ENCODE peak calls at places on chromosomes 1 and 21, in nine cellular contexts. One of them, this sample, is unnamed.
A peak's percentile ranks its signal among the peaks of the same experiment; 100 is the strongest.

GRCh38 chr1:93588955-93589354 is 92.7 kb downstream of the BCAR3 start:
- DNase-seq in neural progenitor cell: no peak
- DNase-seq in colonic mucosa: no peak
- DNase-seq in fibroblast of lung: no peak
- DNase-seq in uterus: no peak
- DNase-seq in body of pancreas: no peak
- DNase-seq in endodermal cell: no peak
- DNase-seq in brain microvascular endothelial cell: no peak
- DNase-seq in Peyer's patch: peak; percentile 42
- DNase-seq in this sample: no peak

GRCh38 chr1:15843826-15844572 is 3.5 kb upstream of the SPEN start:
- DNase-seq in neural progenitor cell: peak; percentile 93
- DNase-seq in Peyer's patch: no peak
- DNase-seq in body of pancreas: no peak
- DNase-seq in endodermal cell: no peak
- DNase-seq in fibroblast of lung: peak; percentile 67
- DNase-seq in uterus: no peak
- DNase-seq in brain microvascular endothelial cell: no peak
- DNase-seq in colonic mucosa: no peak
- DNase-seq in this sample: no peak

GRCh38 chr1:154463512-154463990 is 38.5 kb upstream of the TDRD10 start:
- DNase-seq in body of pancreas: no peak
- DNase-seq in endodermal cell: no peak
- DNase-seq in colonic mucosa: peak; percentile 34
- DNase-seq in uterus: no peak
- DNase-seq in fibroblast of lung: no peak
- DNase-seq in Peyer's patch: peak; percentile 64
- DNase-seq in neural progenitor cell: no peak
- DNase-seq in brain microvascular endothelial cell: peak; percentile 10
- DNase-seq in this sample: no peak

GRCh38 chr1:85224734-85225623 is 24.2 kb upstream of the SYDE2 start:
- DNase-seq in endodermal cell: peak; percentile 89
- DNase-seq in neural progenitor cell: peak; percentile 60
- DNase-seq in colonic mucosa: peak; percentile 78
- DNase-seq in uterus: no peak
- DNase-seq in fibroblast of lung: no peak
- DNase-seq in brain microvascular endothelial cell: no peak
- DNase-seq in body of pancreas: peak; percentile 83
- DNase-seq in Peyer's patch: peak; percentile 59
- DNase-seq in this sample: no peak

GRCh38 chr1:169809370-169810095 is 14.8 kb upstream of the METTL18 start:
- DNase-seq in endodermal cell: no peak
- DNase-seq in colonic mucosa: no peak
- DNase-seq in uterus: no peak
- DNase-seq in brain microvascular endothelial cell: peak; percentile 18
- DNase-seq in Peyer's patch: no peak
- DNase-seq in body of pancreas: peak; percentile 20
- DNase-seq in fibroblast of lung: peak; percentile 25
- DNase-seq in neural progenitor cell: peak; percentile 48
- DNase-seq in this sample: no peak

GRCh38 chr1:109793486-109794318 is 30.0 kb upstream of the EPS8L3 start:
- DNase-seq in neural progenitor cell: no peak
- DNase-seq in body of pancreas: no peak
- DNase-seq in colonic mucosa: peak; percentile 80
- DNase-seq in brain microvascular endothelial cell: peak; percentile 67
- DNase-seq in fibroblast of lung: peak; percentile 96
- DNase-seq in uterus: peak; percentile 61
- DNase-seq in endodermal cell: peak; percentile 83
- DNase-seq in Peyer's patch: peak; percentile 85
- DNase-seq in this sample: peak; percentile 49

GRCh38 chr1:222372221-222372620 is 175.7 kb downstream of the HHIPL2 start:
- DNase-seq in uterus: no peak
- DNase-seq in Peyer's patch: no peak
- DNase-seq in fibroblast of lung: peak; percentile 71
- DNase-seq in colonic mucosa: no peak
- DNase-seq in body of pancreas: no peak
- DNase-seq in neural progenitor cell: no peak
- DNase-seq in endodermal cell: no peak
- DNase-seq in brain microvascular endothelial cell: no peak
- DNase-seq in this sample: no peak

GRCh38 chr1:181179980-181180964 is 91.8 kb downstream of the IER5 start:
- DNase-seq in fibroblast of lung: peak; percentile 72
- DNase-seq in Peyer's patch: no peak
- DNase-seq in body of pancreas: no peak
- DNase-seq in colonic mucosa: no peak
- DNase-seq in endodermal cell: peak; percentile 82
- DNase-seq in brain microvascular endothelial cell: peak; percentile 57
- DNase-seq in neural progenitor cell: peak; percentile 78
- DNase-seq in uterus: peak; percentile 75
- DNase-seq in this sample: no peak

GRCh38 chr21:15552914-15553491 is 176.8 kb upstream of the USP25 start:
- DNase-seq in fibroblast of lung: peak; percentile 1
- DNase-seq in endodermal cell: no peak
- DNase-seq in Peyer's patch: no peak
- DNase-seq in brain microvascular endothelial cell: no peak
- DNase-seq in colonic mucosa: no peak
- DNase-seq in neural progenitor cell: no peak
- DNase-seq in uterus: no peak
- DNase-seq in body of pancreas: no peak
- DNase-seq in this sample: no peak

GRCh38 chr1:19139711-19140110 is 70.4 kb downstream of the UBR4 start:
- DNase-seq in Peyer's patch: no peak
- DNase-seq in endodermal cell: peak; percentile 84
- DNase-seq in fibroblast of lung: no peak
- DNase-seq in neural progenitor cell: no peak
- DNase-seq in uterus: no peak
- DNase-seq in brain microvascular endothelial cell: no peak
- DNase-seq in body of pancreas: no peak
- DNase-seq in colonic mucosa: no peak
- DNase-seq in this sample: no peak

GRCh38 chr1:166164995-166165660 is 1.7 kb downstream of the FAM78B start:
- DNase-seq in endodermal cell: peak; percentile 92
- DNase-seq in uterus: peak; percentile 47
- DNase-seq in Peyer's patch: peak; percentile 52
- DNase-seq in brain microvascular endothelial cell: peak; percentile 22
- DNase-seq in neural progenitor cell: peak; percentile 89
- DNase-seq in body of pancreas: peak; percentile 53
- DNase-seq in colonic mucosa: peak; percentile 34
- DNase-seq in fibroblast of lung: peak; percentile 79
- DNase-seq in this sample: no peak

GRCh38 chr1:36008546-36009197 is 75.2 kb upstream of the TEKT2 start:
- DNase-seq in body of pancreas: no peak
- DNase-seq in colonic mucosa: no peak
- DNase-seq in uterus: no peak
- DNase-seq in brain microvascular endothelial cell: peak; percentile 82
- DNase-seq in Peyer's patch: no peak
- DNase-seq in endodermal cell: no peak
- DNase-seq in fibroblast of lung: peak; percentile 94
- DNase-seq in neural progenitor cell: no peak
- DNase-seq in this sample: peak; percentile 65

GRCh38 chr21:45126085-45126687 is 51.8 kb downstream of the ADARB1 start:
- DNase-seq in Peyer's patch: no peak
- DNase-seq in body of pancreas: no peak
- DNase-seq in colonic mucosa: no peak
- DNase-seq in neural progenitor cell: no peak
- DNase-seq in fibroblast of lung: no peak
- DNase-seq in brain microvascular endothelial cell: no peak
- DNase-seq in uterus: no peak
- DNase-seq in endodermal cell: no peak
- DNase-seq in this sample: no peak

GRCh38 chr1:59151860-59152259 is 145.0 kb upstream of the FGGY start:
- DNase-seq in Peyer's patch: no peak
- DNase-seq in endodermal cell: no peak
- DNase-seq in body of pancreas: no peak
- DNase-seq in fibroblast of lung: no peak
- DNase-seq in uterus: no peak
- DNase-seq in colonic mucosa: no peak
- DNase-seq in brain microvascular endothelial cell: no peak
- DNase-seq in neural progenitor cell: no peak
- DNase-seq in this sample: no peak

GRCh38 chr1:43495204-43495603 is 35.5 kb upstream of the PTPRF start:
- DNase-seq in fibroblast of lung: no peak
- DNase-seq in uterus: no peak
- DNase-seq in neural progenitor cell: no peak
- DNase-seq in endodermal cell: peak; percentile 58
- DNase-seq in body of pancreas: no peak
- DNase-seq in colonic mucosa: no peak
- DNase-seq in brain microvascular endothelial cell: no peak
- DNase-seq in Peyer's patch: no peak
- DNase-seq in this sample: no peak

GRCh38 chr1:53439337-53440207 is 19.6 kb upstream of the DMRTB1 start:
- DNase-seq in colonic mucosa: no peak
- DNase-seq in neural progenitor cell: no peak
- DNase-seq in fibroblast of lung: no peak
- DNase-seq in uterus: no peak
- DNase-seq in brain microvascular endothelial cell: no peak
- DNase-seq in body of pancreas: no peak
- DNase-seq in Peyer's patch: no peak
- DNase-seq in endodermal cell: no peak
- DNase-seq in this sample: no peak
- H3K36me3 ChIP-seq in colonic mucosa: no peaks in the 10 kb centered on the region
- H3K36me3 ChIP-seq in neural progenitor cell: no peaks in the 10 kb centered on the region
- H3K36me3 ChIP-seq in fibroblast of lung: no peaks in the 10 kb centered on the region
- H3K36me3 ChIP-seq in uterus: no peaks in the 10 kb centered on the region
- H3K36me3 ChIP-seq in brain microvascular endothelial cell: no peaks in the 10 kb centered on the region
- H3K36me3 ChIP-seq in body of pancreas: no peaks in the 10 kb centered on the region
- H3K36me3 ChIP-seq in Peyer's patch: no peaks in the 10 kb centered on the region
- H3K36me3 ChIP-seq in endodermal cell: no peaks in the 10 kb centered on the region
- H3K36me3 ChIP-seq in this sample: no peaks in the 10 kb centered on the region

DNA sequence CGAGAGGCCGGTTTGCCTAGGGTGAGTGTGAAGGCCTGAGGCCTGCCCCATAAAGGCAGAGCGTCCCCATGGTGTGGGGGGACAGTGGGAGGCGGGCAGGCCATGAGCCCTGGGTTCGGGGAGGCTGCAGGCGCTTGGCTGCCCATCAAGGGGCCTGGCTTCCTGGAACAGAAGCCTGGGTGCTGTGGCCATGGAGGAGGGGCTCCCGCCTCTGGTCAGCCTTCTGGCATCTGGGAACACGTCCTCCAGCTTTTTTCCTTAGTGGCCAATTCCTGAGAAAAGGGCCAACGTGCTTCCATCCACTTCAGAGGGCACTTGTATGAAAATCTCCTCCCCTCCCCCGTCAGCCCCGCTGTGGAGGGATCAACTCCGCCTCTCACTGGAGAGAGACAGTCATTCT is 58.7 kb downstream of the PRDM16 start:
- DNase-seq in uterus: no peak
- DNase-seq in endodermal cell: no peak
- DNase-seq in colonic mucosa: no peak
- DNase-seq in Peyer's patch: no peak
- DNase-seq in body of pancreas: no peak
- DNase-seq in neural progenitor cell: no peak
- DNase-seq in fibroblast of lung: no peak
- DNase-seq in brain microvascular endothelial cell: no peak
- DNase-seq in this sample: no peak
- H3K27ac ChIP-seq in uterus: no peak overlapping the region
- H3K27ac ChIP-seq in endodermal cell: no peak overlapping the region
- H3K27ac ChIP-seq in colonic mucosa: no peak overlapping the region
- H3K27ac ChIP-seq in Peyer's patch: no peak overlapping the region
- H3K27ac ChIP-seq in body of pancreas: peak overlapping the region; percentile 34
- H3K27ac ChIP-seq in neural progenitor cell: no peak overlapping the region
- H3K27ac ChIP-seq in fibroblast of lung: no peak overlapping the region
- H3K27ac ChIP-seq in brain microvascular endothelial cell: no peak overlapping the region
- H3K27ac ChIP-seq in this sample: no peak overlapping the region

DNA sequence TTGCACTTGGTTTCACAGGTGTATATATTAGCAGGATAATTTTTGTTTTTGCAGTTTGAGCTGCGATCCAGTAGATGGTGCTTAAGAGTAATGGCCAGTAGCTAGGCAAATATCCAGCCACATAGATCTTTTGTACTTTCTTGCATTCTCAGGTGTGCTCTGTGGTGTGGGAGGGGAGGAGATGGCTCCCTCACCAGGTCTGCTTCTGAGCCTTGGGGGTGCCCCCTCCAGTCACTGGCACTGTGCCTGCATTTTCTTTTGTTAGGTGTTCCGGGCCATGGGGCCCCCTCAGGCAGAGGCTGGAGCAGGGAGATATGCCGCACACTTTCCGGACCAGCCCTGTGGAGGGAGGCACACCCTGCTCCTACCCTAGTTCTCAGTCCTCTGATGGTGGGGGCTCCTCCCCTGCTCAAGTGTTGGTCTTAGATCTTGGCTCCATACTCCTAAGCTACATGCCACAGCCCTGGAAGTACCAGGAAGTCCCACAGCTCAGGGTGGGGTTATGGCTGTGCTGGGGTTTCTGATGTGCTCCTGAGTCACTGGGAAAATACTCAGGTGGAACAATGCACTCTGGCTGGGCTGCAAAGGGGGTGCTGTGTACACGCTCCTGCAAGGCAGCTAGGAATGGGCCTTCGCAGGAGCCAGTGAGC is 197.6 kb upstream of the DMRTA2 start:
- DNase-seq in neural progenitor cell: peak; percentile 11
- DNase-seq in uterus: no peak
- DNase-seq in colonic mucosa: peak; percentile 40
- DNase-seq in brain microvascular endothelial cell: no peak
- DNase-seq in endodermal cell: peak; percentile 75
- DNase-seq in Peyer's patch: peak; percentile 55
- DNase-seq in body of pancreas: no peak
- DNase-seq in fibroblast of lung: peak; percentile 56
- DNase-seq in this sample: peak; percentile 32
- H3K4me3 ChIP-seq in neural progenitor cell: no peak overlapping the region
- H3K4me3 ChIP-seq in uterus: no peak overlapping the region
- H3K4me3 ChIP-seq in colonic mucosa: no peak overlapping the region
- H3K4me3 ChIP-seq in brain microvascular endothelial cell: no peak overlapping the region
- H3K4me3 ChIP-seq in endodermal cell: no peak overlapping the region
- H3K4me3 ChIP-seq in Peyer's patch: no peak overlapping the region
- H3K4me3 ChIP-seq in body of pancreas: no peak overlapping the region
- H3K4me3 ChIP-seq in fibroblast of lung: no peak overlapping the region
- H3K4me3 ChIP-seq in this sample: no peak overlapping the region

GRCh38 chr1:224301391-224301790 is 28.6 kb downstream of the NVL start:
- DNase-seq in fibroblast of lung: no peak
- DNase-seq in Peyer's patch: no peak
- DNase-seq in uterus: no peak
- DNase-seq in colonic mucosa: no peak
- DNase-seq in body of pancreas: no peak
- DNase-seq in neural progenitor cell: no peak
- DNase-seq in brain microvascular endothelial cell: no peak
- DNase-seq in endodermal cell: peak; percentile 9
- DNase-seq in this sample: no peak

GRCh38 chr1:224294775-224295174 is 35.2 kb downstream of the NVL start:
- DNase-seq in body of pancreas: no peak
- DNase-seq in brain microvascular endothelial cell: no peak
- DNase-seq in colonic mucosa: no peak
- DNase-seq in fibroblast of lung: no peak
- DNase-seq in uterus: no peak
- DNase-seq in endodermal cell: no peak
- DNase-seq in Peyer's patch: no peak
- DNase-seq in neural progenitor cell: no peak
- DNase-seq in this sample: no peak

GRCh38 chr1:224302947-224303346 is 27.0 kb downstream of the NVL start:
- DNase-seq in neural progenitor cell: no peak
- DNase-seq in Peyer's patch: no peak
- DNase-seq in body of pancreas: no peak
- DNase-seq in fibroblast of lung: no peak
- DNase-seq in endodermal cell: peak; percentile 13
- DNase-seq in colonic mucosa: no peak
- DNase-seq in brain microvascular endothelial cell: no peak
- DNase-seq in uterus: no peak
- DNase-seq in this sample: no peak

GRCh38 chr1:224300346-224300745 is 29.6 kb downstream of the NVL start:
- DNase-seq in colonic mucosa: no peak
- DNase-seq in endodermal cell: peak; percentile 6
- DNase-seq in neural progenitor cell: no peak
- DNase-seq in Peyer's patch: no peak
- DNase-seq in body of pancreas: no peak
- DNase-seq in fibroblast of lung: peak; percentile 92
- DNase-seq in brain microvascular endothelial cell: peak; percentile 87
- DNase-seq in uterus: no peak
- DNase-seq in this sample: peak; percentile 50

GRCh38 chr1:224298344-224299330 is 31.3 kb downstream of the NVL start:
- DNase-seq in body of pancreas: no peak
- DNase-seq in uterus: no peak
- DNase-seq in fibroblast of lung: no peak
- DNase-seq in Peyer's patch: no peak
- DNase-seq in colonic mucosa: peak; percentile 63
- DNase-seq in neural progenitor cell: no peak
- DNase-seq in brain microvascular endothelial cell: no peak
- DNase-seq in endodermal cell: peak; percentile 8
- DNase-seq in this sample: no peak
- H3K36me3 ChIP-seq in body of pancreas: peaks cover 19% of the 10 kb centered on the region
- H3K36me3 ChIP-seq in uterus: no peaks in the 10 kb centered on the region
- H3K36me3 ChIP-seq in fibroblast of lung: peaks cover 10% of the 10 kb centered on the region
- H3K36me3 ChIP-seq in Peyer's patch: no peaks in the 10 kb centered on the region
- H3K36me3 ChIP-seq in colonic mucosa: peaks cover 24% of the 10 kb centered on the region
- H3K36me3 ChIP-seq in neural progenitor cell: peaks cover 21% of the 10 kb centered on the region
- H3K36me3 ChIP-seq in brain microvascular endothelial cell: peaks cover 41% of the 10 kb centered on the region
- H3K36me3 ChIP-seq in endodermal cell: peaks cover 87% of the 10 kb centered on the region
- H3K36me3 ChIP-seq in this sample: peaks cover 85% of the 10 kb centered on the region